ENCODE peak calls at places on chromosomes 16 and 17, in ten cellular contexts. T, V, D, P, Z, C, Y, W, G and L are unnamed samples.

GRCh38 chr17:68603663-68604062 is 2.5 kb upstream of the FAM20A start:
- DNase-seq in T (no peak), V (no peak), D (no peak), P (no peak), Z (no peak), C (no peak), Y (no peak), W (no peak), G (no peak), L (no peak)

GRCh38 chr17:79739148-79740062 is 8.7 kb downstream of the ENPP7 start:
- DNase-seq in T (no peak), V (no peak), D (no peak), P (no peak), Z (no peak), C (no peak), Y (no peak), W (no peak), G (peak), L (no peak)

GRCh38 chr16:28063611-28064061 is at the start of gene GSG1L:
- DNase-seq in T (no peak), V (no peak), D (no peak), P (no peak), Z (no peak), C (no peak), Y (no peak), W (no peak), G (no peak), L (no peak)

GRCh38 chr16:87541882-87542234 is 49.0 kb upstream of the ZCCHC14 start:
- DNase-seq in T (no peak), V (no peak), D (no peak), P (no peak), Z (peak), C (no peak), Y (no peak), W (no peak), G (no peak), L (no peak)

GRCh38 chr17:45221081-45221996 is at the start of gene FMNL1:
- DNase-seq in T (peak), V (peak), D (peak), P (peak), Z (peak), C (peak), Y (no peak), W (peak), G (peak), L (no peak)

GRCh38 chr16:72198021-72198420 is 26.1 kb upstream of the PMFBP1 start:
- DNase-seq in T (no peak), V (no peak), D (no peak), P (no peak), Z (no peak), C (no peak), Y (peak), W (no peak), G (no peak), L (no peak)

GRCh38 chr17:49851387-49852291 is 3.8 kb upstream of the TAC4 start:
- DNase-seq in T (peak), V (peak), D (peak), P (peak), Z (peak), C (peak), Y (peak), W (peak), G (peak), L (no peak)

GRCh38 chr17:6588165-6588564 is 31.8 kb upstream of the PITPNM3 start:
- DNase-seq in T (no peak), V (no peak), D (no peak), P (no peak), Z (no peak), C (no peak), Y (no peak), W (no peak), G (no peak), L (no peak)

GRCh38 chr16:88357306-88358032 is 25.3 kb upstream of the ZNF469 start:
- DNase-seq in T (no peak), V (no peak), D (no peak), P (no peak), Z (no peak), C (no peak), Y (no peak), W (no peak), G (peak), L (no peak)

GRCh38 chr17:81453049-81453448 is 57.8 kb downstream of the BAHCC1 start:
- DNase-seq in T (no peak), V (no peak), D (no peak), P (no peak), Z (no peak), C (no peak), Y (no peak), W (no peak), G (no peak), L (no peak)

GRCh38 chr17:82671071-82671470 is 22.8 kb upstream of the WDR45B start:
- DNase-seq in T (no peak), V (no peak), D (no peak), P (no peak), Z (no peak), C (no peak), Y (no peak), W (no peak), G (no peak), L (no peak)

GRCh38 chr17:40329981-40330794 is 21.2 kb downstream of the RARA start:
- DNase-seq in T (no peak), V (no peak), D (no peak), P (no peak), Z (peak), C (no peak), Y (no peak), W (peak), G (peak), L (no peak)

GRCh38 chr17:69448431-69449102 is 34.1 kb downstream of the MAP2K6 start:
- DNase-seq in T (no peak), V (no peak), D (no peak), P (no peak), Z (no peak), C (no peak), Y (peak), W (no peak), G (no peak), L (no peak)

GRCh38 chr16:74465281-74465680 is 44.0 kb upstream of the CLEC18B start:
- DNase-seq in T (no peak), V (no peak), D (no peak), P (no peak), Z (no peak), C (no peak), Y (no peak), W (no peak), G (no peak), L (no peak)

GRCh38 chr17:59893617-59894100 is 738 bp downstream of the RPS6KB1 start:
- DNase-seq in T (no peak), V (peak), D (no peak), P (no peak), Z (peak), C (no peak), Y (no peak), W (peak), G (peak), L (no peak)

GRCh38 chr17:17900615-17901520 is 64.1 kb upstream of the SREBF1 start:
- DNase-seq in T (no peak), V (no peak), D (no peak), P (no peak), Z (peak), C (no peak), Y (no peak), W (peak), G (no peak), L (peak)

GRCh38 chr17:66638707-66639479 is 196.0 kb upstream of the CACNG5 start:
- DNase-seq in T (no peak), V (no peak), D (no peak), P (no peak), Z (no peak), C (no peak), Y (no peak), W (no peak), G (no peak), L (no peak)

GRCh38 chr17:75077490-75078096 is 10.2 kb upstream of the SLC16A5 start:
- DNase-seq in T (peak), V (peak), D (peak), P (no peak), Z (peak), C (peak), Y (peak), W (no peak), G (no peak), L (no peak)

GRCh38 chr17:77555110-77555509 is 403.4 kb upstream of the TNRC6C start:
- DNase-seq in T (no peak), V (no peak), D (no peak), P (no peak), Z (no peak), C (no peak), Y (no peak), W (no peak), G (no peak), L (no peak)

GRCh38 chr17:38747385-38748328 is 479 bp downstream of the PCGF2 start:
- DNase-seq in T (no peak), V (no peak), D (no peak), P (no peak), Z (no peak), C (no peak), Y (no peak), W (no peak), G (no peak), L (peak)

GRCh38 chr16:70160388-70160787 is 13.2 kb upstream of the CLEC18C start:
- DNase-seq in T (no peak), V (no peak), D (no peak), P (no peak), Z (no peak), C (no peak), Y (no peak), W (no peak), G (no peak), L (no peak)

GRCh38 chr17:74453665-74454196 is 12.7 kb upstream of the CD300A start:
- DNase-seq in T (no peak), V (peak), D (peak), P (peak), Z (no peak), C (peak), Y (no peak), W (peak), G (no peak), L (no peak)

GRCh38 chr17:74125160-74125559 is 78.3 kb upstream of the RPL38 start:
- DNase-seq in T (no peak), V (no peak), D (no peak), P (no peak), Z (no peak), C (no peak), Y (no peak), W (no peak), G (no peak), L (no peak)

GRCh38 chr16:4578961-4579530 is 22.9 kb downstream of the C16orf96 start:
- DNase-seq in T (no peak), V (no peak), D (no peak), P (no peak), Z (no peak), C (no peak), Y (no peak), W (no peak), G (no peak), L (no peak)

GRCh38 chr16:53775821-53776431 is 72.0 kb downstream of the FTO start:
- DNase-seq in T (no peak), V (no peak), D (no peak), P (no peak), Z (peak), C (no peak), Y (no peak), W (peak), G (peak), L (peak)

GRCh38 chr16:85003076-85003475 is 8.3 kb downstream of the ZDHHC7 start:
- DNase-seq in T (no peak), V (no peak), D (no peak), P (no peak), Z (peak), C (no peak), Y (no peak), W (no peak), G (no peak), L (no peak)

GRCh38 chr17:75478508-75478907 is 22.1 kb downstream of the TMEM94 start:
- DNase-seq in T (no peak), V (no peak), D (no peak), P (no peak), Z (no peak), C (no peak), Y (no peak), W (no peak), G (no peak), L (no peak)

GRCh38 chr17:77141846-77142449 is 1.2 kb downstream of the SEC14L1 start:
- DNase-seq in T (no peak), V (no peak), D (no peak), P (no peak), Z (no peak), C (no peak), Y (no peak), W (peak), G (no peak), L (no peak)

GRCh38 chr17:17749025-17749772 is 67.9 kb downstream of the RAI1 start:
- DNase-seq in T (no peak), V (no peak), D (no peak), P (no peak), Z (no peak), C (no peak), Y (peak), W (no peak), G (peak), L (no peak)

GRCh38 chr16:68756250-68757051 is 19.4 kb downstream of the CDH1 start:
- DNase-seq in T (peak), V (peak), D (no peak), P (no peak), Z (no peak), C (peak), Y (no peak), W (no peak), G (peak), L (no peak)

GRCh38 chr17:36625188-36625587 is 23.8 kb downstream of the MRM1 start:
- DNase-seq in T (no peak), V (no peak), D (no peak), P (no peak), Z (no peak), C (no peak), Y (no peak), W (no peak), G (no peak), L (no peak)

GRCh38 chr16:59920054-59920453 is 1185.9 kb upstream of the GOT2 start:
- DNase-seq in T (no peak), V (no peak), D (no peak), P (no peak), Z (no peak), C (no peak), Y (no peak), W (no peak), G (no peak), L (no peak)